ENCODE peak calls at places on chromosomes 5 and 9, in eight cellular contexts. V is prostate gland; U is CD4-positive, alpha-beta memory T cell; R is IMR-90; T is thoracic aorta; C is HCT116; P is adrenal gland; F is A549. I is an unnamed sample.
A peak's percentile ranks its signal among the peaks of the same experiment; 100 is the strongest.

GRCh38 chr5:56986631-56986957 is 34.7 kb upstream of the MIER3 start:
- DNase-seq in V (no peak), U (no peak), R (no peak), T (no peak), C (no peak), P (no peak), F (no peak), I (no peak)

GRCh38 chr9:124420991-124421543 is 5.8 kb upstream of the PSMB7 start:
- DNase-seq in V (no peak), U (no peak), R (peak; percentile 13), T (no peak), C (no peak), P (no peak), F (no peak), I (no peak)

GRCh38 chr9:136238342-136238732 is 7.3 kb downstream of the QSOX2 start:
- DNase-seq in V (no peak), U (no peak), R (no peak), T (no peak), C (no peak), P (no peak), F (no peak), I (no peak)

GRCh38 chr5:60403343-60404006 is 296.5 kb downstream of the DEPDC1B start:
- DNase-seq in V (peak; percentile 49), U (no peak), R (no peak), T (no peak), C (no peak), P (no peak), F (no peak), I (no peak)

GRCh38 chr9:75653750-75654149 is 236.7 kb upstream of the PCSK5 start:
- DNase-seq in V (no peak), U (no peak), R (no peak), T (no peak), C (no peak), P (no peak), F (no peak), I (no peak)

GRCh38 chr5:143108498-143109128 is 294.9 kb downstream of the NR3C1 start:
- DNase-seq in V (peak; percentile 55), U (no peak), R (no peak), T (no peak), C (no peak), P (peak; percentile 43), F (no peak), I (no peak)

GRCh38 chr5:172745406-172745805 is 25.6 kb downstream of the DUSP1 start:
- DNase-seq in V (no peak), U (no peak), R (no peak), T (no peak), C (no peak), P (no peak), F (no peak), I (no peak)

GRCh38 chr9:111992523-111992922 is 95.9 kb downstream of the UGCG start:
- DNase-seq in V (no peak), U (no peak), R (peak; percentile 82), T (no peak), C (peak; percentile 61), P (no peak), F (no peak), I (peak; percentile 34)

GRCh38 chr9:104743377-104743985 is 4.0 kb upstream of the NIPSNAP3A start:
- DNase-seq in V (peak; percentile 15), U (peak; percentile 70), R (peak; percentile 73), T (no peak), C (peak; percentile 51), P (no peak), F (peak; percentile 41), I (peak; percentile 25)

GRCh38 chr9:83582026-83582425 is 40.9 kb upstream of the IDNK start:
- DNase-seq in V (no peak), U (no peak), R (peak; percentile 36), T (no peak), C (no peak), P (peak; percentile 45), F (no peak), I (no peak)

GRCh38 chr5:135457424-135458071 is 5.4 kb upstream of the TIFAB start:
- DNase-seq in V (peak; percentile 22), U (peak; percentile 19), R (peak; percentile 36), T (no peak), C (peak; percentile 74), P (peak; percentile 80), F (peak; percentile 89), I (peak; percentile 60)

GRCh38 chr5:116437922-116438578 is 136.6 kb downstream of the SEMA6A start:
- DNase-seq in V (no peak), U (no peak), R (no peak), T (no peak), C (no peak), P (no peak), F (no peak), I (no peak)

GRCh38 chr9:105405514-105406131 is 42.2 kb upstream of the FSD1L start:
- DNase-seq in V (no peak), U (peak; percentile 85), R (peak; percentile 21), T (no peak), C (no peak), P (no peak), F (no peak), I (peak; percentile 77)

GRCh38 chr5:1285141-1285540 is 9.7 kb downstream of the TERT start:
- DNase-seq in V (no peak), U (no peak), R (no peak), T (no peak), C (no peak), P (no peak), F (no peak), I (no peak)

GRCh38 chr5:168282120-168282519 is 9.3 kb upstream of the WWC1 start:
- DNase-seq in V (no peak), U (no peak), R (peak; percentile 86), T (no peak), C (no peak), P (no peak), F (no peak), I (no peak)

GRCh38 chr5:134038143-134038542 is 33.4 kb upstream of the VDAC1 start:
- DNase-seq in V (no peak), U (no peak), R (no peak), T (no peak), C (no peak), P (no peak), F (no peak), I (no peak)

GRCh38 chr9:78685471-78685870 is 388.5 kb downstream of the PSAT1 start:
- DNase-seq in V (no peak), U (no peak), R (no peak), T (no peak), C (no peak), P (no peak), F (no peak), I (no peak)

GRCh38 chr9:127755558-127756060 is 20.5 kb upstream of the TOR2A start:
- DNase-seq in V (no peak), U (no peak), R (no peak), T (no peak), C (no peak), P (no peak), F (no peak), I (no peak)

DNA sequence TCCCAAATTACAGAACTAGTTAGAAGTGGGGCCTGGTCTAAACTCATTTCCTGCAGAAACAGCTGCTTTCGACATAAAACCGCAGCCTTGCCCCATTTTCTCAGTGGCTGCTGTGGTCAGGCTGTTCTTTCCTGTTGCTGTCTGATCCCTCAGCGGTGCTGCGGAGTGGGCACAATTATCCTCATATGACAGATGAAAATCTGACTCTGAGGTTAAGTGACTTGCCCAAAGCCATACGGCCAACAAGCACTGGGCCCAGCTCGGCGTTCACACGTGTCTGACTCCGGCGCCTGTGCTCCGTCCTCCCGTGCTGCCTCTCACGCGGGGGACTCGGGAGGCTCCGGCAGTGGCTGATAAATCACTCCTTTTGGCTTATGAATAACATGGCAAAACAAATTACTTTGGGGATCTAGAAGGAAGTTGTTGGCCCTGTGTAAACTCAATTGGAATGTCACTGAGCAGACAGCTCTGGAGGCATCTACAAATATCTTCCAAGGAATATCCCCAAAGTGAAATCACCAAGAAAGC is 142.6 kb upstream of the LMX1B start:
- DNase-seq in V (no peak), U (peak; percentile 82), R (peak; percentile 52), T (peak; percentile 26), C (no peak), P (peak; percentile 71), F (no peak), I (peak; percentile 93)
- H3K4me3 ChIP-seq in V (no peak overlapping the region), U (peak overlapping the region; percentile 27), R (no peak overlapping the region), T (no peak overlapping the region), C (no peak overlapping the region), P (no peak overlapping the region), F (no peak overlapping the region), I (peak overlapping the region; percentile 72)

DNA sequence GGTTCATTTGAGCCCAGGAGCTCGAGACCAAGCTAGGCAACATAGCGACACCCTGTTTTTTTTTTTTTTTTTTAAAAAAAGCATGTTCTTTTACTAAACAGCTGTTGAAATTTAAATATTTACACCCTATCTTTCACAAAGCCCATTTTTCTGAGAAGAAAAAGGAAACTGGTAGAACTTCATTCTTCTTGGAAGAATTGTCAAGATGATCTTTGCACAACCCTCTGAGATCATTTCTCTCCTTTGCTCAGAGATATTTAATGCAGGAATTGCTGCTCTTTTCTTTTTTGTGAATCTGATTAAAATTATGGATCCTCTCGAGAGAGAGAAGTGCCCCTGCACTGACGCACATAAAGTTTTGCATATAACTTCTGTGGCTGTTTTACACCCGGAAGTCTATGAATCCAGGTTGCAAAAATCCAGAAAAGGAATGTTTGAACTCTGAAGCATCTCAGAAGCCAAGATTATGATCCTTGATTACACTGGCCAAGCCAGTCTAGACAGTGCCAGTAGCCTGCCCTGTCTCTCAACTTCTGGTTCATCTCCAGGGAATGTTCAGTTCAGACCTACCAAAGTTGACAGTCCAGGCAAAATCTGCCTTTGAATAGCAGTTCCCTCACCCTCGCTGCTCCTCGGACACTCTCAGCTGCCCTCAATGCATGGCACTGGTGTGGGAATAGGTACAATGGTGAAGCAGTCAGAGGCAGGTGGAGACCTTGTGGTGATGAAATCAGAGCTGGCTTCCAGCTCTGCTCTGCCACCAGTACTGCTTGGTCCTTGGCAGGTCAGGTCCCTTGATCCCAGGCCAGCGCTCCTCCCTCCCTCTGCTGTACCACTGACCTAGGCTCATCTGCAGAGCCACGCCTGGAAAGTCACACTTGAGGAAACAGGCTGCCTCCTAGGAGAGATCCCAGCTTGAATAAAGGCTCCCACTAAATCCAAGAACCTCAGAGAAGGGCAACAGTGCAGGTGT is 13.3 kb upstream of the SLC31A2 start:
- DNase-seq in V (no peak), U (no peak), R (no peak), T (no peak), C (no peak), P (no peak), F (no peak), I (no peak)
- H3K4me1 ChIP-seq in V (no peaks in the 10 kb centered on the region), U (no peaks in the 10 kb centered on the region), R (no peaks in the 10 kb centered on the region), T (no peaks in the 10 kb centered on the region), C (no peaks in the 10 kb centered on the region), P (no peaks in the 10 kb centered on the region), F (no peaks in the 10 kb centered on the region), I (no peaks in the 10 kb centered on the region)

GRCh38 chr5:13339022-13339421 is 605.5 kb downstream of the DNAH5 start:
- DNase-seq in V (no peak), U (no peak), R (no peak), T (no peak), C (no peak), P (no peak), F (no peak), I (no peak)
- H3K9me3 ChIP-seq in V (no peaks in the 10 kb centered on the region), U (peaks cover 3% of the 10 kb centered on the region), R (no peaks in the 10 kb centered on the region), T (no peaks in the 10 kb centered on the region), C (peaks cover 14% of the 10 kb centered on the region), P (peaks cover 6% of the 10 kb centered on the region), F (no peaks in the 10 kb centered on the region), I (peaks cover 7% of the 10 kb centered on the region)

DNA sequence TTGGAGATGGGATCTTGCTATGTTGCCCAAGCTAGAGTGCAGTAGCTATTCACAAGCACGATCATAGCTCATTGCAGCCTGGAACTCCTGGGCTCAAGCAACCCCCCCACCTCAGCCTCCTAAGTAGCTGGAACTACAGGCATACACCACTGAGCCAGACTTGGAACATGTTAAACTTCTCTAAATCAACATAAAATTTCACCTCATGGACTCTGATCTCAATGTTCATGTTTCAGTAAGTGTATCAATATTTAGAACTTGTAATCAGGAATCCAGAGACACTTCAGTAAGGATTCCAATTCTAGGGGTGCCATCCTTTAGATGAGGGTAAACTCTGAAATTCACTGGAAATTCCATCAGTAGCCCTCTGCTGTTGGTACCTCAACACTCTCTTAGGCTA is 6.8 kb downstream of the GNE start:
- DNase-seq in V (no peak), U (no peak), R (no peak), T (no peak), C (no peak), P (no peak), F (no peak), I (no peak)
- H3K4me3 ChIP-seq in V (no peak overlapping the region), U (no peak overlapping the region), R (no peak overlapping the region), T (no peak overlapping the region), C (no peak overlapping the region), P (no peak overlapping the region), F (no peak overlapping the region), I (no peak overlapping the region)